ENCODE peak calls at places on chromosomes 6 and 20, in seven cellular contexts. One of them, this sample, is unnamed.

GRCh38 chr20:8433286-8433685 is 301.2 kb downstream of the PLCB1 start:
- DNase-seq in tibial artery: no peak
- DNase-seq in K562: no peak
- DNase-seq in brain microvascular endothelial cell: no peak
- DNase-seq in upper lobe of left lung: no peak
- DNase-seq in endodermal cell: no peak
- DNase-seq in SK-N-SH: no peak
- DNase-seq in this sample: no peak

GRCh38 chr20:61960836-61961235 is 104.8 kb downstream of the TAF4 start:
- DNase-seq in tibial artery: peak; percentile 38
- DNase-seq in K562: no peak
- DNase-seq in brain microvascular endothelial cell: no peak
- DNase-seq in upper lobe of left lung: no peak
- DNase-seq in endodermal cell: no peak
- DNase-seq in SK-N-SH: no peak
- DNase-seq in this sample: no peak

GRCh38 chr6:169854813-169855212 is 103.4 kb downstream of the ERMARD start:
- DNase-seq in tibial artery: no peak
- DNase-seq in K562: no peak
- DNase-seq in brain microvascular endothelial cell: no peak
- DNase-seq in upper lobe of left lung: no peak
- DNase-seq in endodermal cell: no peak
- DNase-seq in SK-N-SH: no peak
- DNase-seq in this sample: no peak

GRCh38 chr6:99064769-99065168 is 117.0 kb upstream of the FBXL4 start:
- DNase-seq in tibial artery: no peak
- DNase-seq in K562: no peak
- DNase-seq in brain microvascular endothelial cell: no peak
- DNase-seq in upper lobe of left lung: no peak
- DNase-seq in endodermal cell: no peak
- DNase-seq in SK-N-SH: no peak
- DNase-seq in this sample: no peak

GRCh38 chr6:148240866-148241477 is 101.7 kb upstream of the SASH1 start:
- DNase-seq in tibial artery: no peak
- DNase-seq in K562: no peak
- DNase-seq in brain microvascular endothelial cell: no peak
- DNase-seq in upper lobe of left lung: no peak
- DNase-seq in endodermal cell: no peak
- DNase-seq in SK-N-SH: no peak
- DNase-seq in this sample: peak; percentile 28

GRCh38 chr20:14117768-14118167 is 122.5 kb downstream of the MACROD2 start:
- DNase-seq in tibial artery: no peak
- DNase-seq in K562: no peak
- DNase-seq in brain microvascular endothelial cell: no peak
- DNase-seq in upper lobe of left lung: no peak
- DNase-seq in endodermal cell: no peak
- DNase-seq in SK-N-SH: no peak
- DNase-seq in this sample: no peak

GRCh38 chr6:163711615-163712568 is 297.4 kb downstream of the QKI start:
- DNase-seq in tibial artery: peak; percentile 89
- DNase-seq in K562: no peak
- DNase-seq in brain microvascular endothelial cell: no peak
- DNase-seq in upper lobe of left lung: peak; percentile 51
- DNase-seq in endodermal cell: peak; percentile 67
- DNase-seq in SK-N-SH: peak; percentile 81
- DNase-seq in this sample: peak; percentile 6

GRCh38 chr20:3353646-3354045 is 53.8 kb downstream of the DNAAF9 start:
- DNase-seq in tibial artery: no peak
- DNase-seq in K562: no peak
- DNase-seq in brain microvascular endothelial cell: no peak
- DNase-seq in upper lobe of left lung: no peak
- DNase-seq in endodermal cell: no peak
- DNase-seq in SK-N-SH: no peak
- DNase-seq in this sample: no peak

GRCh38 chr20:49853640-49854039 is 41.0 kb downstream of the SLC9A8 start:
- DNase-seq in tibial artery: peak; percentile 82
- DNase-seq in K562: no peak
- DNase-seq in brain microvascular endothelial cell: peak; percentile 89
- DNase-seq in upper lobe of left lung: no peak
- DNase-seq in endodermal cell: peak; percentile 75
- DNase-seq in SK-N-SH: peak; percentile 45
- DNase-seq in this sample: peak; percentile 62

GRCh38 chr6:44116643-44117382 is 10.4 kb downstream of the MRPL14 start:
- DNase-seq in tibial artery: no peak
- DNase-seq in K562: no peak
- DNase-seq in brain microvascular endothelial cell: peak; percentile 87
- DNase-seq in upper lobe of left lung: no peak
- DNase-seq in endodermal cell: no peak
- DNase-seq in SK-N-SH: no peak
- DNase-seq in this sample: peak; percentile 84

GRCh38 chr6:135251416-135251815 is 70.3 kb downstream of the MYB start:
- DNase-seq in tibial artery: no peak
- DNase-seq in K562: no peak
- DNase-seq in brain microvascular endothelial cell: no peak
- DNase-seq in upper lobe of left lung: no peak
- DNase-seq in endodermal cell: no peak
- DNase-seq in SK-N-SH: no peak
- DNase-seq in this sample: no peak

GRCh38 chr20:31573555-31574295 is 31.4 kb upstream of the ID1 start:
- DNase-seq in tibial artery: no peak
- DNase-seq in K562: peak; percentile 14
- DNase-seq in brain microvascular endothelial cell: no peak
- DNase-seq in upper lobe of left lung: no peak
- DNase-seq in endodermal cell: no peak
- DNase-seq in SK-N-SH: no peak
- DNase-seq in this sample: no peak

GRCh38 chr6:15947436-15947835 is 181.4 kb upstream of the MYLIP start:
- DNase-seq in tibial artery: no peak
- DNase-seq in K562: no peak
- DNase-seq in brain microvascular endothelial cell: no peak
- DNase-seq in upper lobe of left lung: no peak
- DNase-seq in endodermal cell: no peak
- DNase-seq in SK-N-SH: no peak
- DNase-seq in this sample: no peak

GRCh38 chr6:4567141-4567540 is 209.1 kb upstream of the CDYL start:
- DNase-seq in tibial artery: no peak
- DNase-seq in K562: no peak
- DNase-seq in brain microvascular endothelial cell: peak; percentile 25
- DNase-seq in upper lobe of left lung: no peak
- DNase-seq in endodermal cell: no peak
- DNase-seq in SK-N-SH: no peak
- DNase-seq in this sample: peak; percentile 20

GRCh38 chr20:2800590-2801458 is at the start of gene CPXM1:
- DNase-seq in tibial artery: no peak
- DNase-seq in K562: peak; percentile 54
- DNase-seq in brain microvascular endothelial cell: no peak
- DNase-seq in upper lobe of left lung: no peak
- DNase-seq in endodermal cell: peak; percentile 93
- DNase-seq in SK-N-SH: peak; percentile 98
- DNase-seq in this sample: no peak

GRCh38 chr6:36777806-36778205 is 61.4 kb downstream of the CPNE5 start:
- DNase-seq in tibial artery: no peak
- DNase-seq in K562: no peak
- DNase-seq in brain microvascular endothelial cell: no peak
- DNase-seq in upper lobe of left lung: no peak
- DNase-seq in endodermal cell: no peak
- DNase-seq in SK-N-SH: no peak
- DNase-seq in this sample: no peak

GRCh38 chr6:7183707-7184106 is 75.9 kb downstream of the RREB1 start:
- DNase-seq in tibial artery: no peak
- DNase-seq in K562: no peak
- DNase-seq in brain microvascular endothelial cell: no peak
- DNase-seq in upper lobe of left lung: no peak
- DNase-seq in endodermal cell: peak; percentile 69
- DNase-seq in SK-N-SH: no peak
- DNase-seq in this sample: no peak

GRCh38 chr6:53048431-53049195 is 16.6 kb upstream of the FBXO9 start:
- DNase-seq in tibial artery: no peak
- DNase-seq in K562: no peak
- DNase-seq in brain microvascular endothelial cell: peak; percentile 87
- DNase-seq in upper lobe of left lung: no peak
- DNase-seq in endodermal cell: no peak
- DNase-seq in SK-N-SH: no peak
- DNase-seq in this sample: peak; percentile 71

GRCh38 chr6:140660295-140660694 is 1285.8 kb upstream of the CITED2 start:
- DNase-seq in tibial artery: no peak
- DNase-seq in K562: no peak
- DNase-seq in brain microvascular endothelial cell: no peak
- DNase-seq in upper lobe of left lung: no peak
- DNase-seq in endodermal cell: no peak
- DNase-seq in SK-N-SH: no peak
- DNase-seq in this sample: peak; percentile 6

GRCh38 chr20:21396045-21396893 is 1.1 kb downstream of the NKX2-4 start:
- DNase-seq in tibial artery: no peak
- DNase-seq in K562: no peak
- DNase-seq in brain microvascular endothelial cell: no peak
- DNase-seq in upper lobe of left lung: peak; percentile 86
- DNase-seq in endodermal cell: peak; percentile 82
- DNase-seq in SK-N-SH: peak; percentile 68
- DNase-seq in this sample: no peak

GRCh38 chr6:27188885-27189418 is 58.5 kb upstream of the PRSS16 start:
- DNase-seq in tibial artery: peak; percentile 71
- DNase-seq in K562: peak; percentile 77
- DNase-seq in brain microvascular endothelial cell: peak; percentile 67
- DNase-seq in upper lobe of left lung: no peak
- DNase-seq in endodermal cell: no peak
- DNase-seq in SK-N-SH: peak; percentile 60
- DNase-seq in this sample: peak; percentile 90

GRCh38 chr6:26538936-26539615 is 910 bp downstream of the HMGN4 start:
- DNase-seq in tibial artery: no peak
- DNase-seq in K562: no peak
- DNase-seq in brain microvascular endothelial cell: no peak
- DNase-seq in upper lobe of left lung: no peak
- DNase-seq in endodermal cell: no peak
- DNase-seq in SK-N-SH: no peak
- DNase-seq in this sample: no peak

GRCh38 chr6:63882208-63882607 is 246.6 kb downstream of the PHF3 start:
- DNase-seq in tibial artery: no peak
- DNase-seq in K562: no peak
- DNase-seq in brain microvascular endothelial cell: no peak
- DNase-seq in upper lobe of left lung: no peak
- DNase-seq in endodermal cell: peak; percentile 58
- DNase-seq in SK-N-SH: peak; percentile 16
- DNase-seq in this sample: no peak

GRCh38 chr20:10648651-10649050 is 25.1 kb downstream of the JAG1 start:
- DNase-seq in tibial artery: no peak
- DNase-seq in K562: no peak
- DNase-seq in brain microvascular endothelial cell: peak; percentile 92
- DNase-seq in upper lobe of left lung: no peak
- DNase-seq in endodermal cell: no peak
- DNase-seq in SK-N-SH: no peak
- DNase-seq in this sample: peak; percentile 49

GRCh38 chr6:72374864-72375263 is 247.0 kb upstream of the KCNQ5 start:
- DNase-seq in tibial artery: no peak
- DNase-seq in K562: no peak
- DNase-seq in brain microvascular endothelial cell: peak; percentile 12
- DNase-seq in upper lobe of left lung: no peak
- DNase-seq in endodermal cell: peak; percentile 66
- DNase-seq in SK-N-SH: no peak
- DNase-seq in this sample: no peak

GRCh38 chr20:36540551-36541211 is 638 bp upstream of the MYL9 start:
- DNase-seq in tibial artery: peak; percentile 72
- DNase-seq in K562: no peak
- DNase-seq in brain microvascular endothelial cell: no peak
- DNase-seq in upper lobe of left lung: peak; percentile 76
- DNase-seq in endodermal cell: peak; percentile 68
- DNase-seq in SK-N-SH: no peak
- DNase-seq in this sample: no peak

GRCh38 chr20:36543187-36544133 is 2.1 kb downstream of the MYL9 start:
- DNase-seq in tibial artery: peak; percentile 98
- DNase-seq in K562: no peak
- DNase-seq in brain microvascular endothelial cell: peak; percentile 77
- DNase-seq in upper lobe of left lung: peak; percentile 84
- DNase-seq in endodermal cell: peak; percentile 40
- DNase-seq in SK-N-SH: no peak
- DNase-seq in this sample: peak; percentile 92

GRCh38 chr20:36541227-36542018 is at the start of gene MYL9:
- DNase-seq in tibial artery: peak; percentile 98
- DNase-seq in K562: peak; percentile 94
- DNase-seq in brain microvascular endothelial cell: peak; percentile 73
- DNase-seq in upper lobe of left lung: peak; percentile 99
- DNase-seq in endodermal cell: peak; percentile 88
- DNase-seq in SK-N-SH: no peak
- DNase-seq in this sample: peak; percentile 94

GRCh38 chr20:36542516-36543186 is 1.3 kb downstream of the MYL9 start:
- DNase-seq in tibial artery: no peak
- DNase-seq in K562: no peak
- DNase-seq in brain microvascular endothelial cell: no peak
- DNase-seq in upper lobe of left lung: no peak
- DNase-seq in endodermal cell: no peak
- DNase-seq in SK-N-SH: no peak
- DNase-seq in this sample: no peak

GRCh38 chr20:36542019-36542488 is 735 bp downstream of the MYL9 start:
- DNase-seq in tibial artery: peak; percentile 87
- DNase-seq in K562: peak; percentile 69
- DNase-seq in brain microvascular endothelial cell: peak; percentile 56
- DNase-seq in upper lobe of left lung: no peak
- DNase-seq in endodermal cell: peak; percentile 91
- DNase-seq in SK-N-SH: peak; percentile 55
- DNase-seq in this sample: peak; percentile 85
- H3K4me3 ChIP-seq in tibial artery: peak overlapping the region; percentile 85
- H3K4me3 ChIP-seq in K562: peak overlapping the region; percentile 41
- H3K4me3 ChIP-seq in brain microvascular endothelial cell: peak overlapping the region; percentile 92
- H3K4me3 ChIP-seq in upper lobe of left lung: peak overlapping the region; percentile 63
- H3K4me3 ChIP-seq in endodermal cell: peak overlapping the region; percentile 89
- H3K4me3 ChIP-seq in SK-N-SH: no peak overlapping the region
- H3K4me3 ChIP-seq in this sample: peak overlapping the region; percentile 95

GRCh38 chr6:168163096-168163731 is 84.2 kb upstream of the FRMD1 start:
- DNase-seq in tibial artery: no peak
- DNase-seq in K562: no peak
- DNase-seq in brain microvascular endothelial cell: peak; percentile 52
- DNase-seq in upper lobe of left lung: no peak
- DNase-seq in endodermal cell: peak; percentile 38
- DNase-seq in SK-N-SH: peak; percentile 87
- DNase-seq in this sample: peak; percentile 65
- TF ChIP-seq CTCF in tibial artery: no peak
- TF ChIP-seq CTCF in K562: no peak
- TF ChIP-seq CTCF in brain microvascular endothelial cell: no peak
- TF ChIP-seq CTCF in upper lobe of left lung: no peak
- TF ChIP-seq CTCF in endodermal cell: no peak
- TF ChIP-seq CTCF in SK-N-SH: no peak
- TF ChIP-seq CTCF in this sample: no peak

GRCh38 chr6:10658910-10659696 is 35.3 kb downstream of the C6orf52 start:
- DNase-seq in tibial artery: no peak
- DNase-seq in K562: no peak
- DNase-seq in brain microvascular endothelial cell: no peak
- DNase-seq in upper lobe of left lung: no peak
- DNase-seq in endodermal cell: no peak
- DNase-seq in SK-N-SH: no peak
- DNase-seq in this sample: no peak
- H3K4me3 ChIP-seq in tibial artery: no peak overlapping the region
- H3K4me3 ChIP-seq in K562: peak overlapping the region; percentile 39
- H3K4me3 ChIP-seq in brain microvascular endothelial cell: peak overlapping the region; percentile 34
- H3K4me3 ChIP-seq in upper lobe of left lung: peak overlapping the region; percentile 31
- H3K4me3 ChIP-seq in endodermal cell: no peak overlapping the region
- H3K4me3 ChIP-seq in SK-N-SH: peak overlapping the region; percentile 72
- H3K4me3 ChIP-seq in this sample: peak overlapping the region; percentile 35

DNA sequence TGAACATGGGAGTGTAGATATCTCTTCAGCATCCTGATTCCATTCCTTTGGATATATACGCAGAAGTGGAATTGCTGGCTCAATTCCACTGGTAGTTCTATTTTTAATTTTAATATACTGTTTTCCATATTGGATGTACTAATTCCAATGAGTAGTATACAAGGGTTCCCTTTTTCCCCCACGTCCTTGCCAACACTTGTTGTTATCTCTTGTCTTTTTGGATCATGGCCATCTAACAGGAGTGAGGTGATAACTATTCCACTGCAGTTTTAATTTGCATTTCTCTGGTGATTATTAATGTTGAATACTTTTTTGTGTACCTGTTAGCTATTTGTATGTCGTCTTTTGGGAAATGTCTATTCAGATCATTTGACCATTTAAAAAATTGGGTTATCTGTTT is 91.5 kb downstream of the ZFAND3 start:
- DNase-seq in tibial artery: no peak
- DNase-seq in K562: no peak
- DNase-seq in brain microvascular endothelial cell: no peak
- DNase-seq in upper lobe of left lung: no peak
- DNase-seq in endodermal cell: no peak
- DNase-seq in SK-N-SH: no peak
- DNase-seq in this sample: no peak
- TF ChIP-seq CTCF in tibial artery: no peak
- TF ChIP-seq CTCF in K562: no peak
- TF ChIP-seq CTCF in brain microvascular endothelial cell: no peak
- TF ChIP-seq CTCF in upper lobe of left lung: no peak
- TF ChIP-seq CTCF in endodermal cell: no peak
- TF ChIP-seq CTCF in SK-N-SH: no peak
- TF ChIP-seq CTCF in this sample: no peak